ENCODE peak calls at places on chromosomes 16 and 17, in eight cellular contexts. N is HS-5; Y is upper lobe of right lung; Q is stimulated activated naive CD4-positive, alpha-beta T cell treated with Interleukin-2 at 50 U/mL for 16 hours; B is NCI-H2107; D is NT2/D1; Z is mesenchymal stem cell; E is stimulated activated CD8-positive, alpha-beta memory T cell treated with anti-CD3 and anti-CD28 coated beads, Interleukin-7, amount 100 ng/mL, for 24 hours. R is an unnamed sample.

GRCh38 chr16:85177448-85177846 is 65.2 kb upstream of the CIBAR2 start:
- DNase-seq in N (no peak), Y (no peak), Q (no peak), B (no peak), D (no peak), Z (peak), E (no peak), R (no peak)

GRCh38 chr16:56409195-56409594 is 16.1 kb downstream of the AMFR start:
- DNase-seq in N (no peak), Y (no peak), Q (no peak), B (no peak), D (no peak), Z (peak), E (no peak), R (no peak)

GRCh38 chr16:23608194-23608593 is 12.1 kb upstream of the NDUFAB1 start:
- DNase-seq in N (peak), Y (no peak), Q (no peak), B (no peak), D (no peak), Z (peak), E (no peak), R (no peak)

GRCh38 chr16:53756329-53756996 is 52.5 kb downstream of the FTO start:
- DNase-seq in N (no peak), Y (no peak), Q (no peak), B (peak), D (no peak), Z (peak), E (no peak), R (no peak)

GRCh38 chr17:79231766-79232287 is 157.2 kb downstream of the ENGASE start:
- DNase-seq in N (peak), Y (no peak), Q (no peak), B (no peak), D (no peak), Z (no peak), E (no peak), R (no peak)

GRCh38 chr17:37312137-37312923 is 63.5 kb upstream of the C17orf78 start:
- DNase-seq in N (no peak), Y (no peak), Q (no peak), B (no peak), D (no peak), Z (peak), E (no peak), R (no peak)

GRCh38 chr17:77834170-77835115 is 124.1 kb upstream of the TNRC6C start:
- DNase-seq in N (no peak), Y (peak), Q (peak), B (no peak), D (peak), Z (peak), E (peak), R (peak)

GRCh38 chr17:79790805-79791353 is 6.0 kb downstream of the CBX8 start:
- DNase-seq in N (no peak), Y (no peak), Q (no peak), B (no peak), D (no peak), Z (no peak), E (no peak), R (no peak)

GRCh38 chr17:63406689-63407330 is 39.3 kb downstream of the CYB561 start:
- DNase-seq in N (peak), Y (no peak), Q (peak), B (peak), D (peak), Z (peak), E (peak), R (peak)

GRCh38 chr17:79977711-79978544 is 57.7 kb downstream of the TBC1D16 start:
- DNase-seq in N (no peak), Y (peak), Q (no peak), B (no peak), D (no peak), Z (no peak), E (no peak), R (no peak)

GRCh38 chr17:66636111-66636510 is 198.8 kb upstream of the CACNG5 start:
- DNase-seq in N (no peak), Y (no peak), Q (no peak), B (no peak), D (no peak), Z (peak), E (no peak), R (no peak)

GRCh38 chr16:8848231-8848938 is 20.4 kb downstream of the CARHSP1 start:
- DNase-seq in N (no peak), Y (peak), Q (no peak), B (no peak), D (no peak), Z (no peak), E (no peak), R (no peak)

GRCh38 chr17:43627657-43628650 is 33.8 kb downstream of the MEOX1 start:
- DNase-seq in N (no peak), Y (no peak), Q (no peak), B (no peak), D (no peak), Z (peak), E (no peak), R (no peak)

GRCh38 chr17:42405963-42406495 is 17.0 kb downstream of the CAVIN1 start:
- DNase-seq in N (no peak), Y (peak), Q (peak), B (no peak), D (no peak), Z (peak), E (peak), R (peak)

GRCh38 chr17:29722411-29723198 is 99.9 kb upstream of the CORO6 start:
- DNase-seq in N (no peak), Y (no peak), Q (no peak), B (no peak), D (no peak), Z (peak), E (no peak), R (no peak)

GRCh38 chr17:13002761-13003453 is 14.9 kb downstream of the ELAC2 start:
- DNase-seq in N (peak), Y (peak), Q (peak), B (peak), D (peak), Z (peak), E (peak), R (peak)

GRCh38 chr17:59848385-59848668 is 44.4 kb downstream of the TUBD1 start:
- DNase-seq in N (no peak), Y (no peak), Q (no peak), B (no peak), D (no peak), Z (no peak), E (no peak), R (no peak)

GRCh38 chr16:3431779-3432219 is 11.5 kb downstream of the ZNF597 start:
- DNase-seq in N (no peak), Y (peak), Q (peak), B (no peak), D (no peak), Z (no peak), E (peak), R (no peak)

GRCh38 chr16:1262210-1262845 is 6.5 kb downstream of the TPSD1 start:
- DNase-seq in N (no peak), Y (no peak), Q (no peak), B (no peak), D (no peak), Z (no peak), E (no peak), R (no peak)

GRCh38 chr17:35291802-35292201 is 48.9 kb downstream of the SLFN5 start:
- DNase-seq in N (no peak), Y (no peak), Q (no peak), B (no peak), D (no peak), Z (no peak), E (no peak), R (peak)

GRCh38 chr16:67555795-67556212 is 6.5 kb upstream of the CTCF start:
- DNase-seq in N (peak), Y (no peak), Q (no peak), B (no peak), D (no peak), Z (peak), E (no peak), R (no peak)

GRCh38 chr16:70331588-70332358 is 14.9 kb upstream of the DDX19A start:
- DNase-seq in N (no peak), Y (no peak), Q (no peak), B (no peak), D (no peak), Z (peak), E (no peak), R (no peak)

GRCh38 chr17:55005520-55005919 is 37.0 kb downstream of the STXBP4 start:
- DNase-seq in N (no peak), Y (no peak), Q (no peak), B (no peak), D (peak), Z (peak), E (no peak), R (no peak)

GRCh38 chr16:23156110-23156509 is 6.9 kb upstream of the USP31 start:
- DNase-seq in N (no peak), Y (no peak), Q (no peak), B (no peak), D (no peak), Z (no peak), E (no peak), R (no peak)

GRCh38 chr16:67391424-67392300 is 1.6 kb downstream of the TPPP3 start:
- DNase-seq in N (no peak), Y (peak), Q (no peak), B (no peak), D (no peak), Z (peak), E (no peak), R (no peak)

GRCh38 chr16:67934306-67935095 is 2.1 kb downstream of the PSMB10 start:
- DNase-seq in N (no peak), Y (no peak), Q (no peak), B (no peak), D (no peak), Z (no peak), E (no peak), R (no peak)

GRCh38 chr17:27563532-27563931 is 67.5 kb upstream of the LGALS9 start:
- DNase-seq in N (no peak), Y (no peak), Q (no peak), B (no peak), D (no peak), Z (no peak), E (no peak), R (no peak)

GRCh38 chr17:4232168-4232813 is 31.5 kb downstream of the ANKFY1 start:
- DNase-seq in N (no peak), Y (no peak), Q (no peak), B (no peak), D (no peak), Z (peak), E (no peak), R (no peak)

R was measured in amniotic stem cell.